ENCODE peak calls at places on chromosomes 1 and 21, in four cellular contexts. A, W, Z and R are unnamed samples.

GRCh38 chr1:53892911-53893310 is 1.1 kb upstream of the DIO1 start:
- DNase-seq in W (no peak), Z (no peak), A (no peak), R (no peak)

GRCh38 chr1:29798699-29799566 is 562.6 kb downstream of the PTPRU start:
- DNase-seq in A (no peak), W (no peak), Z (no peak), R (no peak)

GRCh38 chr1:156579472-156579871 is at the start of gene TTC24:
- DNase-seq in Z (no peak), W (no peak), A (no peak), R (no peak)

GRCh38 chr1:167509587-167509986 is 8.7 kb downstream of the CD247 start:
- DNase-seq in A (no peak), W (no peak), Z (no peak), R (no peak)

GRCh38 chr21:37974081-37974480 is 57.8 kb upstream of the KCNJ6 start:
- DNase-seq in W (no peak), Z (no peak), A (no peak), R (no peak)

GRCh38 chr1:219837274-219837993 is 90.9 kb downstream of the SLC30A10 start:
- DNase-seq in Z (peak; percentile 38), W (no peak), A (peak; percentile 38), R (no peak)

GRCh38 chr1:88800382-88801051 is 90.8 kb downstream of the GTF2B start:
- DNase-seq in Z (peak; percentile 26), A (peak; percentile 33), W (no peak), R (no peak)

GRCh38 chr1:161998811-161999210 is 24.9 kb downstream of the OLFML2B start:
- DNase-seq in A (no peak), Z (no peak), W (no peak), R (no peak)

GRCh38 chr1:47231314-47232186 is 475 bp downstream of the TAL1 start:
- DNase-seq in Z (peak; percentile 32), A (no peak), W (no peak), R (no peak)

GRCh38 chr1:39946216-39946615 is 8.7 kb upstream of the MFSD2A start:
- DNase-seq in A (no peak), Z (no peak), W (no peak), R (no peak)

GRCh38 chr21:39006653-39007417 is 176.4 kb downstream of the PSMG1 start:
- DNase-seq in Z (no peak), A (peak; percentile 16), W (no peak), R (peak; percentile 73)

GRCh38 chr1:226627050-226627755 is 78.6 kb downstream of the STUM start:
- DNase-seq in W (no peak), A (no peak), Z (no peak), R (no peak)

GRCh38 chr1:67645495-67646144 is 39.4 kb upstream of the GADD45A start:
- DNase-seq in Z (no peak), W (no peak), A (no peak), R (peak; percentile 66)

GRCh38 chr1:3610165-3610822 is 1.0 kb downstream of the MEGF6 start:
- DNase-seq in W (no peak), Z (no peak), A (no peak), R (no peak)

GRCh38 chr1:151885479-151885878 is 23.8 kb downstream of the THEM4 start:
- DNase-seq in W (no peak), A (no peak), Z (no peak), R (no peak)

GRCh38 chr1:27491748-27492700 is 2.1 kb upstream of the WASF2 start:
- DNase-seq in W (no peak), A (peak; percentile 38), Z (no peak), R (peak; percentile 49)

GRCh38 chr21:34700605-34701004 is 31.8 kb downstream of the CLIC6 start:
- DNase-seq in Z (no peak), A (no peak), W (no peak), R (no peak)